ENCODE peak calls at places on chromosomes 16 and 17, in four cellular contexts. F, W, S and A are unnamed samples.

GRCh38 chr16:2180962-2181923 is 15.2 kb downstream of the CASKIN1 start:
- DNase-seq in F (no peak), W (no peak), S (no peak), A (no peak)

GRCh38 chr16:23030001-23030400 is 119.3 kb downstream of the USP31 start:
- DNase-seq in F (no peak), W (peak; percentile 36), S (no peak), A (no peak)

GRCh38 chr17:49994085-49995054 is 654 bp downstream of the DLX3 start:
- DNase-seq in F (no peak), W (peak; percentile 36), S (no peak), A (peak; percentile 66)

GRCh38 chr17:35917519-35918213 is 12.9 kb downstream of the RDM1 start:
- DNase-seq in F (no peak), W (no peak), S (no peak), A (no peak)

GRCh38 chr16:59148312-59148711 is 414.2 kb upstream of the GOT2 start:
- DNase-seq in F (no peak), W (no peak), S (no peak), A (no peak)

GRCh38 chr16:85393674-85394510 is 219.2 kb upstream of the GSE1 start:
- DNase-seq in F (peak; percentile 31), W (peak; percentile 90), S (peak; percentile 86), A (peak; percentile 63)

GRCh38 chr17:50219345-50219744 is 17.9 kb upstream of the COL1A1 start:
- DNase-seq in F (no peak), W (no peak), S (no peak), A (no peak)

GRCh38 chr17:82483836-82484235 is 25.3 kb downstream of the NARF start:
- DNase-seq in F (no peak), W (no peak), S (no peak), A (no peak)

GRCh38 chr16:67028167-67028554 is 788 bp upstream of the CBFB start:
- DNase-seq in F (no peak), W (no peak), S (no peak), A (no peak)

GRCh38 chr17:43367588-43368242 is 31.1 kb upstream of the ARL4D start:
- DNase-seq in F (no peak), W (peak; percentile 67), S (no peak), A (peak; percentile 74)

GRCh38 chr16:67942200-67942509 is 1.8 kb downstream of the LCAT start:
- DNase-seq in F (no peak), W (peak; percentile 85), S (no peak), A (peak; percentile 58)

GRCh38 chr16:1093284-1094123 is 2.5 kb downstream of the C1QTNF8 start:
- DNase-seq in F (no peak), W (peak; percentile 80), S (no peak), A (no peak)

GRCh38 chr16:87978127-87978526 is 26.9 kb downstream of the BANP start:
- DNase-seq in F (no peak), W (no peak), S (no peak), A (no peak)

GRCh38 chr17:78120971-78121800 is 7.4 kb downstream of the TMC6 start:
- DNase-seq in F (no peak), W (no peak), S (peak; percentile 77), A (no peak)

GRCh38 chr16:11824362-11824761 is 27.0 kb downstream of the RSL1D1 start:
- DNase-seq in F (no peak), W (no peak), S (peak; percentile 75), A (no peak)

GRCh38 chr17:27810902-27811557 is 10.7 kb upstream of the NOS2 start:
- DNase-seq in F (no peak), W (no peak), S (no peak), A (peak; percentile 56)

GRCh38 chr17:3935825-3936355 is 19.6 kb upstream of the P2RX1 start:
- DNase-seq in F (no peak), W (no peak), S (no peak), A (no peak)

GRCh38 chr17:17170346-17170976 is 35.7 kb downstream of the PLD6 start:
- DNase-seq in F (no peak), W (no peak), S (no peak), A (no peak)

GRCh38 chr16:88870608-88871348 is 4.3 kb upstream of the PABPN1L start:
- DNase-seq in F (no peak), W (no peak), S (no peak), A (peak; percentile 53)

GRCh38 chr16:9260665-9261064 is 169.2 kb downstream of the HAPSTR1 start:
- DNase-seq in F (no peak), W (no peak), S (no peak), A (no peak)

GRCh38 chr16:2701713-2702437 is 18.1 kb downstream of the PRSS27 start:
- DNase-seq in F (no peak), W (no peak), S (peak; percentile 53), A (no peak)

GRCh38 chr17:72972263-72972951 is 120.1 kb downstream of the SLC39A11 start:
- DNase-seq in F (no peak), W (no peak), S (no peak), A (no peak)

GRCh38 chr17:8162997-8163977 is 539 bp upstream of the VAMP2 start:
- DNase-seq in F (no peak), W (peak; percentile 93), S (peak; percentile 84), A (peak; percentile 92)

GRCh38 chr17:64262422-64263260 is at the start of gene TEX2:
- DNase-seq in F (peak; percentile 28), W (peak; percentile 86), S (peak; percentile 89), A (peak; percentile 54)

GRCh38 chr17:2282297-2282873 is 21.2 kb downstream of the SMG6 start:
- DNase-seq in F (no peak), W (peak; percentile 61), S (no peak), A (no peak)

GRCh38 chr17:21127508-21128077 is 829 bp downstream of the DHRS7B start:
- DNase-seq in F (no peak), W (no peak), S (no peak), A (no peak)

GRCh38 chr16:55042556-55043432 is 112.1 kb downstream of the IRX5 start:
- DNase-seq in F (no peak), W (no peak), S (no peak), A (no peak)

GRCh38 chr16:11688520-11688886 is 20.2 kb downstream of the SNN start:
- DNase-seq in F (no peak), W (no peak), S (no peak), A (no peak)

GRCh38 chr16:8776193-8776592 is 21.2 kb downstream of the TMEM186 start:
- DNase-seq in F (no peak), W (no peak), S (no peak), A (no peak)

GRCh38 chr16:2232094-2232990 is 3.9 kb upstream of the DNASE1L2 start:
- DNase-seq in F (no peak), W (no peak), S (peak; percentile 70), A (no peak)

DNA sequence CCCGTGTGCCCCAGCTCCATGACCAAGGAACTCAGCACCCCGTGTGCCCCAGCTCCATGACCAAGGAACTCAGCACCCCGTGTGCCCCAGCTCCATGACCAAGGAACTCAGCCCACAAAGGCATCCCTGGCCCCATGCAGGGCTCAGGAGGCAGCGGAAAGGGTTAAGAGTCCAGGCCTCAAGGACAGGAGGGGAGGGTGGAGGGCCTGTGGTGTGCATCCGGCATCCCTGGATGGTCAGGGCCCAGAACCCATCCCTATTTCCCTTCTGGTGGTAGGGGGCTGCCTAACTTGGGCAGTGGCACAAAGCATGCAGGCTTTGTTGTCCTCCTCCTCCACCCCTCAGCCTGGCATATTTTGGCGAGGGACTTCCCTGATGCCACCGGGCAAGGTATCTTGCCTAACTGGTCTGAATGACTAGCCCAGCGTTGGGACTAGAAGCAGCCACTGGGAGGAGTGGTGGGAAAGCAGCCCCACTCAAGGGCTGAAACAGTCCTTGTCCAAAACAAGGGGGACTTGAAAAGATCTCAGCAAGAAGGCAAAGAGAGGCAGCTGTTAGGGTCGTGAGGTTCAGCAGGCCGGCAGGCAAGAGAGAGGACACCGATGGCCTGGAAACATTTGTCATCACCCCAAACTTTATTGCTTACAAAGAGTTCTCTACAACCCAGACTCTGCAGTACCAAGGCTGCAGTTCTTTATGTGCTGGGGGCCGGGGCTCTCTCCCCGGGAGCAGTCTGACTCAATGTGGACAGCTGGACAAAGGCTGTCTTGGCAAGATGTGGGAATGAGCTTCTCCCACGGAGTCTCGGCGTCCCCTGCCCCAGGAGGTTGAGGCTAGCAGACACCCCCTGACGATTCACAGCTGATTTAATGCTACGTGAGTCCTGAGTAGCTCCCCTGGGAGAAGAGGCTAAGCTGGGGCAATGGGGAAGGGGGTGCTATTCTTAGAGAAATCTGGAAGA is 902 bp upstream of the SPATA32 start:
- DNase-seq in F (no peak), W (no peak), S (peak; percentile 78), A (no peak)
- TF ChIP-seq CTCF in F (no peak), W (no peak), S (no peak), A (no peak)

DNA sequence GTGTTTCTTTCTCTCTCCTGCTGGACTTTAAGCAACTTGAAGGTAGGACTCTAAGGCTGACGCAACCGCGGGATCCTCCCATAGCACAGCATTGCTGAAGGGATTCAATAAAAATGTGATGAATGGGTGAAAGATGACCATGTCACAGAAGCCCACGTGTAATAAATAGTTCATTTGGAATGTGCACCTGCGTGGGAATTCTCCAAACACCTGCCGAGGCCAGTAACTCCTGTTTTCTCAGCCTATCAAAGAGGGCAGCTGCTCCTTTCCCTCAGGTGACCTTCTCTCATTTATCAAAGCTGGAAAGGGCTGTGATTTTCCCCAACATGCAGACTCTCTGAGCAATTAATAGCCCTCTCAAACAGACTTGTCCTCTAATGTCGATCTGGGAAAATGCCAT is 235.7 kb downstream of the STX8 start:
- DNase-seq in F (no peak), W (no peak), S (no peak), A (no peak)
- H3K27ac ChIP-seq in F (no peak overlapping the region), W (no peak overlapping the region), S (no peak overlapping the region), A (no peak overlapping the region)

GRCh38 chr16:13919683-13920509 is at the start of gene ERCC4:
- DNase-seq in F (peak; percentile 99), W (peak; percentile 96), S (peak; percentile 100), A (peak; percentile 99)

GRCh38 chr16:13921328-13921727 is 1.4 kb downstream of the ERCC4 start:
- DNase-seq in F (no peak), W (no peak), S (no peak), A (no peak)

GRCh38 chr16:13920510-13920818 is 510 bp downstream of the ERCC4 start:
- DNase-seq in F (no peak), W (no peak), S (no peak), A (no peak)

GRCh38 chr16:13915033-13915635 is 4.8 kb upstream of the ERCC4 start:
- DNase-seq in F (no peak), W (no peak), S (no peak), A (no peak)

DNA sequence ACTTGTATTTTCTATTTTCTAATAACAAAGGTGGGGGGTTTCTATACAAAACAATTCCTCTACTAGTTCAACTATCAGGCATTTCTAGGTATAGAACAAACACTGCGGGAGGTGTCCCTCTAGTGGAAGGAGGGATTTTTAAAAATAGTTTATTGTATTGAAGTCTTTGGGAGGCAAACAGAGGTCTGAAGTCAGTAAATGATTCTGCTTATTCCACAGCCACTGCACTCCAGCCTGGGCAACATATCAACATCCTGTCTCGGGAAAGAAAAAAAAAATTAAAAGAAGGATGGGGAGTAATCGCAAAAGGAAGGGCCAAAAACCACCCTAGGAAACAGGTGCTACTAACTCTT is 648 bp upstream of the ERCC4 start:
- DNase-seq in F (no peak), W (peak; percentile 40), S (no peak), A (peak; percentile 14)
- TF ChIP-seq CTCF in F (no peak), W (no peak), S (peak; percentile 40), A (peak; percentile 10)

DNA sequence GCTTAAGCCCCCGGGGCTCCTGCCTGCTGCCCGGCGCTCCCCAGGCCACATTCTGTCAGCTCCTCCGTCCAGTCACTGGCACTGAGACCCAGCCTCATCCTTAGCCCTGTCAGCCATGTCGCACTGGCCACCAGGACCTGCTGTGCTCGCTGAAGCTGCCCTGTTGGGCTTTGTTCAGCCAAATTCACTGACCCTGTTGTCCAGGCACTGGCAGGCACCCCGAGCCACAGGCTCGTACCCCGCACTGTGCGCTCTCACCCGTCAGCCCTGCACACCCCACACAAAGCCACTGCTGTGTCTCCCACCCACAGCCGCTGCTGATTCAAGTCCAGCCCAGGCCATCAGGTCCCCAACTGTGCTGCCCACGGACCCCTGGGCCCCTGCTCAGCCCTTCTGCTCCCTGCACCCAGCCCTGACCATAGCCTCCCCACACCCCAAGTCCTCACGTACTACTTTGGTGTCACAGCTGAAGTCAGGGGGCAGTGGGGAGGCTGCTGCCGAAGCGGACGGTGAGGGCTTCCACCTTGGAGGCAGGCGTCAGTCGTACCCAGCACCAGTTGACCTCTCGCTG is 131.5 kb upstream of the CHMP6 start:
- DNase-seq in F (no peak), W (no peak), S (no peak), A (no peak)
- H3K27ac ChIP-seq in F (peak overlapping the region; percentile 79), W (no peak overlapping the region), S (no peak overlapping the region), A (no peak overlapping the region)